ENCODE peak calls at places on chromosomes 13 and 19, in six cellular contexts. G, R, Z, U, E and D are unnamed samples.

GRCh38 chr13:111901301-111901905 is 165.5 kb upstream of the SOX1 start:
- DNase-seq in U (no peak), Z (no peak), R (no peak), E (peak; percentile 67), G (no peak), D (no peak)

GRCh38 chr19:459724-460511 is 915 bp downstream of the SHC2 start:
- DNase-seq in G (peak; percentile 77), Z (peak; percentile 27), R (peak; percentile 59), E (no peak), U (peak; percentile 81), D (peak; percentile 98)

GRCh38 chr13:35379663-35380062 is 96.8 kb downstream of the MAB21L1 start:
- DNase-seq in Z (no peak), E (no peak), U (no peak), R (no peak), G (no peak), D (no peak)

GRCh38 chr13:32911506-32911905 is 104.7 kb upstream of the KL start:
- DNase-seq in Z (peak; percentile 57), E (no peak), R (no peak), U (no peak), G (no peak), D (peak; percentile 18)

GRCh38 chr13:108924154-108924940 is 294.9 kb downstream of the MYO16 start:
- DNase-seq in Z (peak; percentile 84), R (no peak), U (no peak), G (no peak), E (no peak), D (no peak)

GRCh38 chr19:30880151-30880550 is 469.1 kb downstream of the TSHZ3 start:
- DNase-seq in E (no peak), G (no peak), R (no peak), U (no peak), Z (no peak), D (no peak)

GRCh38 chr13:31012285-31013024 is 80.0 kb downstream of the TEX26 start:
- DNase-seq in E (no peak), U (no peak), R (no peak), G (no peak), Z (peak; percentile 46), D (no peak)

GRCh38 chr13:63449549-63449948 is 2033.9 kb upstream of the PCDH20 start:
- DNase-seq in R (no peak), G (no peak), Z (no peak), E (no peak), U (no peak), D (no peak)

GRCh38 chr19:17424743-17425365 is 5.0 kb downstream of the MVB12A start:
- DNase-seq in U (no peak), G (peak; percentile 53), Z (peak; percentile 23), R (peak; percentile 69), E (no peak), D (no peak)

GRCh38 chr19:13262450-13262849 is 112.2 kb downstream of the IER2 start:
- DNase-seq in U (no peak), G (no peak), Z (peak; percentile 61), R (no peak), E (peak; percentile 54), D (peak; percentile 43)

GRCh38 chr19:16041571-16042386 is 34.5 kb upstream of the TPM4 start:
- DNase-seq in G (peak; percentile 88), U (peak; percentile 82), E (peak; percentile 88), Z (peak; percentile 52), R (peak; percentile 75), D (peak; percentile 86)

GRCh38 chr13:50410921-50411712 is 395.9 kb downstream of the KCNRG start:
- DNase-seq in Z (peak; percentile 86), G (no peak), U (no peak), E (no peak), R (peak; percentile 72), D (peak; percentile 58)

GRCh38 chr19:55641376-55642152 is 762 bp downstream of the ZNF580 start:
- DNase-seq in R (peak; percentile 25), Z (peak; percentile 18), G (no peak), E (no peak), U (no peak), D (peak; percentile 95)

GRCh38 chr19:56101095-56101494 is 20.0 kb downstream of the ZNF787 start:
- DNase-seq in Z (no peak), R (no peak), G (no peak), E (no peak), U (no peak), D (no peak)

GRCh38 chr13:34523401-34523800 is 418.7 kb upstream of the NBEA start:
- DNase-seq in U (no peak), Z (no peak), G (no peak), E (no peak), R (no peak), D (no peak)

GRCh38 chr19:6723108-6723618 is 2.7 kb upstream of the C3 start:
- DNase-seq in E (no peak), R (peak; percentile 87), U (peak; percentile 78), Z (peak; percentile 10), G (no peak), D (no peak)

GRCh38 chr13:64553411-64554129 is 2676.6 kb downstream of the PCDH9 start:
- DNase-seq in Z (peak; percentile 42), E (no peak), U (no peak), R (no peak), G (no peak), D (no peak)

GRCh38 chr13:64551755-64552154 is 2678.4 kb downstream of the PCDH9 start:
- DNase-seq in G (no peak), E (no peak), Z (peak; percentile 62), U (no peak), R (no peak), D (no peak)

DNA sequence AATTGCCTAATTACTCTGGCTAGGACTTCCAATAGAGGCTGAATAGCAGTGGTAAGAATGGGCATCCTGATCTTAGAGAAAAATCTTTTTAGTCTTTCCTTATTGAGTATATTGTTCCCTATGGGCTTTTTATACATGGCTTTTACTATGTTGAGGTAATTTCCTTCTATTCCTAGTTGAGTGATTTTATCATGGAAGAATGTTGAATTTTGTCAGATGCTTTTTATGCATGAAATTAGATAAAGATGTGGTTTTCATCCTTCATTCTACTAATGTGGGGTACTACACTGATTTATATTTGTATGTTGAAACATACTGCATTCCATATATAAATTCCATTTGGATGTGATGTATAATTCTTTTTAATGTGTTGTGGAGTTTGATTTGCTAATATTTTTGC is 2673.7 kb downstream of the PCDH9 start:
- DNase-seq in Z (peak; percentile 2), G (no peak), E (no peak), U (no peak), R (no peak), D (no peak)
- TF ChIP-seq POLR2A in Z (no peak), G (no peak), E (no peak), U (no peak), R (no peak), D (no peak)

GRCh38 chr19:40666803-40667438 is 23.5 kb downstream of the NUMBL start:
- DNase-seq in G (no peak), U (no peak), E (no peak), R (no peak), Z (no peak), D (no peak)

GRCh38 chr19:40661616-40662015 is 28.8 kb downstream of the NUMBL start:
- DNase-seq in R (no peak), Z (no peak), E (no peak), G (no peak), U (no peak), D (no peak)

GRCh38 chr19:40667602-40668001 is 22.8 kb downstream of the NUMBL start:
- DNase-seq in Z (no peak), E (no peak), G (no peak), U (no peak), R (no peak), D (no peak)

GRCh38 chr19:40662925-40663711 is 27.3 kb downstream of the NUMBL start:
- DNase-seq in Z (peak; percentile 84), R (peak; percentile 89), E (peak; percentile 94), U (peak; percentile 93), G (peak; percentile 95), D (peak; percentile 93)

DNA sequence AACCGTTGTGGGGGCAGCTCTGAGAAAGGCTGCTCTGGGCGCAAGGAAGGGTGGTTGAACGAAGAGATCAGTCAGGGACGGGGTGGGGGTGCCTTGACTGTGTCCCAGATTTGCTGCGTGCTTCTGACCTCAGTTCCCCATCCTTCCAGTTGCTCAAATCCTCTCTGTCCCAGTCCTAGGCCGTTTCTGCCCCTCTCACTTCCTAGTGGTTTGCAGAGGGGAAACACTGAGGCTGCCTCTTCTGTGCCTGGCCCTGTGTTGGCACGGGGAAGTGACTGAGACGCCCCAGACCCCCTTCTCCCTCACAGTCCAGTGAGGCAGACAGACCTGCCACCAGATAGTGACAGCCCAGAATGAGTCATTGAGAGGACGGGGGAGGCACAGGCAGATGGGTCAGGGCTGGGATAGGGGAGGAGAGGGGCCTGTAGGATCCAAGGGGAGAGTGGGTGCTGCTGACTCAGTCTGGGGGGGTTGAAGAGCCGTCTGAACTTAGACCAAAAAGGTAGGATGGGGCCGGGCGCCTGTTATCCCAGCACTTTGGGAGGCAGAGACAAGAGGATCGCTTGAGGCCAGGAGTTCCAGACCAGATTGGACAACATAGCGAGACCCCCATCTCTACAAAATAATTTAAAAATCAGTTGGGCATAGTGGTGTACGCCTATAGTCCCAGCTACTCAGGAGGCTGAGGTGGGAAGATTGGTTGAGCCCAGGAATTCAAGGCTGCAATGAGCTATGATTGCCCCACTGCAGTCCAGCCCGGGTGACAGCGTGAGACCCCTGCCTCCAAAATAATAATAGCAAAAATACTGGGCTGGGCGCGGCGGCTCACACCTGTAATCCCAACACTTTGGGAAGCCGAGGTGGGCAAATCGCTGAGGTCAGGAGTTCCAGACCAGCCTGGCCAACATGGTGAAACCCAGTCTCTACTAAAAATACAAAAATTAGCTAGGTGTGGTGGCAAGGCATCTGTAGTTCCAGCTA is 26.4 kb downstream of the NUMBL start:
- DNase-seq in E (no peak), Z (peak; percentile 50), G (no peak), R (peak; percentile 66), U (no peak), D (no peak)
- TF ChIP-seq POLR2A in E (no peak), Z (peak; percentile 20), G (no peak), R (no peak), U (peak; percentile 4), D (peak; percentile 3)

GRCh38 chr19:10831980-10832658 is 3.9 kb downstream of the TMED1 start:
- DNase-seq in Z (no peak), E (no peak), R (no peak), G (no peak), U (no peak), D (no peak)
- TF ChIP-seq POLR2A in Z (no peak), E (no peak), R (no peak), G (no peak), U (no peak), D (no peak)

GRCh38 chr13:106143392-106143791 is 392.1 kb downstream of the EFNB2 start:
- DNase-seq in G (no peak), R (no peak), U (no peak), E (no peak), Z (peak; percentile 90), D (no peak)

GRCh38 chr13:106139407-106139806 is 396.1 kb downstream of the EFNB2 start:
- DNase-seq in E (no peak), U (no peak), R (no peak), G (no peak), Z (peak; percentile 38), D (no peak)

GRCh38 chr13:106139942-106140341 is 395.5 kb downstream of the EFNB2 start:
- DNase-seq in U (no peak), Z (no peak), G (no peak), R (no peak), E (no peak), D (no peak)

GRCh38 chr13:106140476-106140875 is 395.0 kb downstream of the EFNB2 start:
- DNase-seq in E (no peak), U (no peak), G (no peak), R (no peak), Z (no peak), D (no peak)

DNA sequence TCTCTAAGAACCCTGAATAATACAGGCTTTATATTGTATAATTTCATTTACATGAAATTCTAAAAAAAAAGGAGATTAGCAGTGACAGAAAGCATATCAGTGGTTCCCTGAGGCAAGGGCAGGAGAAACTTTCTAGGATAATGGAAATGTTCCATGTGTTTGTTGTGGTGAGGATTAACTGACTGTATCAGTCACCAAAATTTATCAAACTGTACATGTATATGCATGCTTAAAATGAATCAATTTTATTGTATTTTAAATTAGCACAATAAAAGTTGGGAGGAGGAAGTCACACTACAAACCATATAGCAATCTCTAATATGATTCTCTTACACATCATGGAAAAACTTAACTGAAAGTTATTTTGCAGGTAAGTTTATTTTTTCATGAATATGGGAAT is 396.8 kb downstream of the EFNB2 start:
- DNase-seq in R (no peak), U (no peak), G (no peak), Z (no peak), E (no peak), D (no peak)
- TF ChIP-seq POLR2A in R (no peak), U (no peak), G (no peak), Z (no peak), E (no peak), D (no peak)